ENCODE peak calls at places on chromosomes 13 and 19, in eight cellular contexts. Y, D, P, X, L, C, Z and S are unnamed samples.

GRCh38 chr13:39370554-39370953 is 232.4 kb downstream of the LHFPL6 start:
- DNase-seq in P (peak; percentile 17), Y (peak; percentile 86), X (no peak), Z (no peak), L (no peak), C (no peak), D (no peak), S (peak; percentile 13)

GRCh38 chr13:87124785-87125074 is 546.4 kb upstream of the SLITRK5 start:
- DNase-seq in X (no peak), Y (no peak), Z (no peak), C (no peak), P (no peak), D (no peak), L (no peak), S (no peak)

GRCh38 chr19:4580021-4580901 is 20.8 kb upstream of the SEMA6B start:
- DNase-seq in X (no peak), L (no peak), Y (no peak), P (no peak), D (no peak), Z (no peak), C (no peak), S (no peak)

GRCh38 chr19:55373993-55374757 is 2.5 kb upstream of the TMEM190 start:
- DNase-seq in C (peak; percentile 34), Y (peak; percentile 37), Z (no peak), L (no peak), P (peak; percentile 35), D (no peak), X (no peak), S (no peak)

GRCh38 chr19:42313096-42313839 is at the start of gene TMEM145:
- DNase-seq in Z (no peak), L (peak; percentile 62), C (no peak), D (peak; percentile 50), Y (peak; percentile 77), X (no peak), P (peak; percentile 59), S (peak; percentile 67)

GRCh38 chr13:44763604-44764311 is 187.6 kb upstream of the TSC22D1 start:
- DNase-seq in Y (no peak), L (no peak), P (peak; percentile 46), Z (no peak), C (no peak), X (no peak), D (peak; percentile 30), S (no peak)

GRCh38 chr19:33064117-33064777 is 441 bp downstream of the RHPN2 start:
- DNase-seq in C (no peak), P (peak; percentile 7), Y (peak; percentile 30), D (no peak), L (peak; percentile 57), Z (no peak), X (no peak), S (peak; percentile 54)

GRCh38 chr19:4077800-4078683 is 11.3 kb upstream of the ZBTB7A start:
- DNase-seq in C (no peak), Z (no peak), Y (peak; percentile 64), L (no peak), P (no peak), D (no peak), X (no peak), S (no peak)

GRCh38 chr19:12364391-12365093 is 941 bp downstream of the ZNF442 start:
- DNase-seq in Y (peak; percentile 71), Z (peak; percentile 23), X (no peak), C (peak; percentile 29), D (peak; percentile 30), L (no peak), P (peak; percentile 10), S (peak; percentile 12)

GRCh38 chr19:40674291-40674690 is 16.2 kb downstream of the NUMBL start:
- DNase-seq in Z (no peak), D (peak; percentile 56), Y (no peak), X (no peak), C (no peak), L (no peak), P (peak; percentile 28), S (peak; percentile 15)

GRCh38 chr13:51906581-51906980 is 44.8 kb downstream of the CCDC70 start:
- DNase-seq in Z (no peak), X (no peak), C (no peak), P (no peak), Y (no peak), L (no peak), D (peak; percentile 15), S (peak; percentile 56)

GRCh38 chr13:67223024-67223423 is 7.1 kb downstream of the PCDH9 start:
- DNase-seq in Z (no peak), P (peak; percentile 74), L (no peak), Y (peak; percentile 32), X (no peak), D (peak; percentile 66), C (no peak), S (no peak)

GRCh38 chr13:105363747-105364177 is 1171.7 kb downstream of the EFNB2 start:
- DNase-seq in D (peak; percentile 22), X (no peak), Z (no peak), Y (no peak), C (no peak), P (no peak), L (no peak), S (no peak)

GRCh38 chr19:6038634-6039405 is 60.9 kb upstream of the RANBP3 start:
- DNase-seq in D (peak; percentile 31), P (no peak), Y (no peak), L (no peak), X (no peak), C (no peak), Z (no peak), S (no peak)

GRCh38 chr19:12866416-12867119 is 14.7 kb downstream of the DNASE2 start:
- DNase-seq in Z (no peak), P (no peak), L (no peak), C (no peak), Y (no peak), X (no peak), D (no peak), S (no peak)

GRCh38 chr13:22106058-22106457 is 435.2 kb downstream of the FGF9 start:
- DNase-seq in L (no peak), Y (no peak), X (no peak), P (no peak), C (no peak), D (no peak), Z (no peak), S (no peak)

GRCh38 chr19:19055701-19056100 is 8.1 kb upstream of the SLC25A42 start:
- DNase-seq in Z (no peak), Y (no peak), L (no peak), C (no peak), X (no peak), P (no peak), D (no peak), S (no peak)

GRCh38 chr13:98847780-98848179 is 95.3 kb upstream of the SLC15A1 start:
- DNase-seq in Z (no peak), X (no peak), Y (no peak), D (peak; percentile 16), C (no peak), L (no peak), P (no peak), S (no peak)

GRCh38 chr13:80131204-80131603 is 209.7 kb downstream of the SPRY2 start:
- DNase-seq in Z (peak; percentile 60), C (no peak), D (peak; percentile 86), P (peak; percentile 69), X (no peak), Y (peak; percentile 80), L (no peak), S (peak; percentile 22)

GRCh38 chr19:34999498-35000337 is at the start of gene GRAMD1A:
- DNase-seq in Y (peak; percentile 92), D (peak; percentile 90), Z (peak; percentile 51), X (peak; percentile 51), L (peak; percentile 84), C (peak; percentile 69), P (peak; percentile 87), S (peak; percentile 92)

GRCh38 chr19:11418518-11419506 is at the start of gene RGL3:
- DNase-seq in C (no peak), D (no peak), Z (no peak), Y (peak; percentile 47), P (no peak), X (no peak), L (peak; percentile 68), S (peak; percentile 68)

GRCh38 chr13:28181413-28181812 is 43.1 kb downstream of the PAN3 start:
- DNase-seq in C (no peak), Y (peak; percentile 84), P (peak; percentile 49), X (no peak), L (no peak), D (peak; percentile 60), Z (no peak), S (peak; percentile 22)

GRCh38 chr13:35388979-35389378 is 87.5 kb downstream of the MAB21L1 start:
- DNase-seq in D (peak; percentile 37), Z (no peak), Y (peak; percentile 4), P (peak; percentile 36), L (no peak), C (no peak), X (no peak), S (no peak)

GRCh38 chr19:2288743-2289713 is 7.1 kb upstream of the PEAK3 start:
- DNase-seq in D (no peak), P (no peak), C (no peak), L (no peak), X (no peak), Z (no peak), Y (no peak), S (no peak)